ENCODE peak calls at places on chromosome X, in seven cellular contexts. F, D, L, O, R, G and J are unnamed samples.

GRCh38 chrX:55167124-55167523 is 53.0 kb upstream of the PAGE5 start:
- DNase-seq in F (peak), D (peak), L (no peak), O (no peak), R (no peak), G (peak), J (no peak)

GRCh38 chrX:71917621-71918341 is 7.1 kb downstream of the NHSL2 start:
- DNase-seq in F (peak), D (peak), L (no peak), O (no peak), R (no peak), G (no peak), J (peak)

GRCh38 chrX:31213941-31214340 is 142.1 kb upstream of the FTHL17 start:
- DNase-seq in F (peak), D (peak), L (peak), O (no peak), R (peak), G (no peak), J (peak)

GRCh38 chrX:56468441-56468840 is 95.0 kb upstream of the UBQLN2 start:
- DNase-seq in F (no peak), D (no peak), L (no peak), O (no peak), R (no peak), G (no peak), J (no peak)

GRCh38 chrX:23803931-23804381 is 21.0 kb downstream of the SAT1 start:
- DNase-seq in F (peak), D (no peak), L (peak), O (no peak), R (no peak), G (no peak), J (peak)

GRCh38 chrX:125628435-125628834 is 308.8 kb downstream of the TEX13C start:
- DNase-seq in F (no peak), D (peak), L (no peak), O (no peak), R (no peak), G (no peak), J (no peak)

GRCh38 chrX:107669276-107669675 is 41.0 kb downstream of the PRPS1 start:
- DNase-seq in F (no peak), D (peak), L (no peak), O (no peak), R (no peak), G (no peak), J (no peak)

GRCh38 chrX:153521034-153521433 is 3.6 kb downstream of the ATP2B3 start:
- DNase-seq in F (no peak), D (no peak), L (no peak), O (no peak), R (no peak), G (no peak), J (peak)

GRCh38 chrX:68699960-68700746 is 52.7 kb downstream of the STARD8 start:
- DNase-seq in F (no peak), D (no peak), L (no peak), O (no peak), R (no peak), G (no peak), J (peak)

GRCh38 chrX:105564536-105564935 is 257.8 kb upstream of the NRK start:
- DNase-seq in F (peak), D (no peak), L (no peak), O (no peak), R (no peak), G (no peak), J (no peak)

GRCh38 chrX:104565791-104566687 is at the start of gene IL1RAPL2:
- DNase-seq in F (peak), D (peak), L (peak), O (peak), R (peak), G (no peak), J (peak)

GRCh38 chrX:136954930-136955329 is 74.4 kb upstream of the RBMX start:
- DNase-seq in F (peak), D (peak), L (peak), O (peak), R (peak), G (peak), J (peak)

GRCh38 chrX:133399411-133399810 is 15.9 kb downstream of the GPC4 start:
- DNase-seq in F (no peak), D (peak), L (no peak), O (no peak), R (no peak), G (no peak), J (no peak)

GRCh38 chrX:109448539-109448938 is 33.3 kb downstream of the GUCY2F start:
- DNase-seq in F (no peak), D (no peak), L (peak), O (no peak), R (no peak), G (no peak), J (peak)

GRCh38 chrX:66045894-66046293 is 6.0 kb upstream of the VSIG4 start:
- DNase-seq in F (no peak), D (no peak), L (no peak), O (no peak), R (no peak), G (no peak), J (peak)

GRCh38 chrX:125998432-125998831 is 167.7 kb downstream of the DCAF12L2 start:
- DNase-seq in F (peak), D (peak), L (peak), O (peak), R (peak), G (no peak), J (peak)

GRCh38 chrX:139008185-139008584 is 296.7 kb upstream of the FGF13 start:
- DNase-seq in F (no peak), D (no peak), L (no peak), O (no peak), R (no peak), G (no peak), J (no peak)

GRCh38 chrX:31547416-31547815 is 475.6 kb upstream of the FTHL17 start:
- DNase-seq in F (no peak), D (no peak), L (no peak), O (no peak), R (no peak), G (no peak), J (peak)

GRCh38 chrX:79366888-79367749 is at the start of gene ITM2A:
- DNase-seq in F (no peak), D (peak), L (peak), O (peak), R (peak), G (no peak), J (no peak)

GRCh38 chrX:103343105-103343504 is 13.1 kb downstream of the TCEAL7 start:
- DNase-seq in F (peak), D (peak), L (peak), O (peak), R (peak), G (peak), J (peak)

GRCh38 chrX:139201924-139202323 is 328.6 kb upstream of the F9 start:
- DNase-seq in F (peak), D (no peak), L (no peak), O (no peak), R (no peak), G (no peak), J (no peak)

GRCh38 chrX:138710311-138710791 is 1.2 kb downstream of the FGF13 start:
- DNase-seq in F (no peak), D (no peak), L (peak), O (peak), R (no peak), G (no peak), J (peak)

GRCh38 chrX:10048076-10048475 is 80.9 kb downstream of the CLDN34 start:
- DNase-seq in F (no peak), D (peak), L (no peak), O (peak), R (no peak), G (no peak), J (peak)

GRCh38 chrX:153469811-153470410 is 465 bp downstream of the HAUS7 start:
- DNase-seq in F (peak), D (peak), L (peak), O (peak), R (peak), G (no peak), J (peak)

GRCh38 chrX:31483336-31483735 is 411.5 kb upstream of the FTHL17 start:
- DNase-seq in F (no peak), D (no peak), L (no peak), O (no peak), R (no peak), G (no peak), J (peak)

GRCh38 chrX:111857534-111857933 is 18.4 kb upstream of the TRPC5OS start:
- DNase-seq in F (no peak), D (no peak), L (no peak), O (no peak), R (no peak), G (no peak), J (no peak)

GRCh38 chrX:130224810-130225209 is 43.9 kb downstream of the ZNF280C start:
- DNase-seq in F (no peak), D (no peak), L (peak), O (no peak), R (no peak), G (no peak), J (peak)

GRCh38 chrX:123499787-123500186 is 233.1 kb downstream of the THOC2 start:
- DNase-seq in F (no peak), D (no peak), L (no peak), O (no peak), R (no peak), G (no peak), J (no peak)

GRCh38 chrX:14029039-14029424 is 660 bp downstream of the GEMIN8 start:
- DNase-seq in F (no peak), D (no peak), L (no peak), O (peak), R (peak), G (no peak), J (no peak)

GRCh38 chrX:14030248-14030592 is 528 bp upstream of the GEMIN8 start:
- DNase-seq in F (peak), D (no peak), L (no peak), O (no peak), R (no peak), G (no peak), J (peak)

GRCh38 chrX:14028473-14028872 is 1.2 kb downstream of the GEMIN8 start:
- DNase-seq in F (no peak), D (no peak), L (no peak), O (no peak), R (peak), G (no peak), J (no peak)

GRCh38 chrX:14029425-14030247 is at the start of gene GEMIN8:
- DNase-seq in F (peak), D (peak), L (peak), O (peak), R (peak), G (peak), J (peak)

DNA sequence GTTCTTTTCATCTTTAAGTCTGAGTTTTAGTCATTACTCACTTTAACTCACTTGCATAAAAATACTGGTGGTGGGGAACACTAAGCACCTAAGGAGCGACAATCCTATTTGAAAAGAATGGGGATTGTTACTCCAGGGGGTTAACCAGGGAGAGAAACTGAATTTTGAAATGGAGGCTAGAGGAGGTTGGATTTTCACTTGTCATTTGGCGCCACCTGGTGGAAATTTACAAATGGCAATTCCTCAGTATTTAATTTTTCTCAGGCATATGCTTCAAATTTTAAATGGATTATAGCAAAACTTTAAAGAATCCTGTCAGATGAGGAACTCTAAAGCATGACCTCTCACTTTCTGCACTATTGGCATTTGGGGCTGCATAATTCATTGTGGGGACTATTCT is 2.7 kb upstream of the GEMIN8 start:
- DNase-seq in F (peak), D (peak), L (peak), O (peak), R (peak), G (no peak), J (peak)
- TF ChIP-seq EZH2phosphoT487 in F (no peak), D (no peak), L (no peak), O (no peak), R (no peak), G (no peak), J (no peak)

DNA sequence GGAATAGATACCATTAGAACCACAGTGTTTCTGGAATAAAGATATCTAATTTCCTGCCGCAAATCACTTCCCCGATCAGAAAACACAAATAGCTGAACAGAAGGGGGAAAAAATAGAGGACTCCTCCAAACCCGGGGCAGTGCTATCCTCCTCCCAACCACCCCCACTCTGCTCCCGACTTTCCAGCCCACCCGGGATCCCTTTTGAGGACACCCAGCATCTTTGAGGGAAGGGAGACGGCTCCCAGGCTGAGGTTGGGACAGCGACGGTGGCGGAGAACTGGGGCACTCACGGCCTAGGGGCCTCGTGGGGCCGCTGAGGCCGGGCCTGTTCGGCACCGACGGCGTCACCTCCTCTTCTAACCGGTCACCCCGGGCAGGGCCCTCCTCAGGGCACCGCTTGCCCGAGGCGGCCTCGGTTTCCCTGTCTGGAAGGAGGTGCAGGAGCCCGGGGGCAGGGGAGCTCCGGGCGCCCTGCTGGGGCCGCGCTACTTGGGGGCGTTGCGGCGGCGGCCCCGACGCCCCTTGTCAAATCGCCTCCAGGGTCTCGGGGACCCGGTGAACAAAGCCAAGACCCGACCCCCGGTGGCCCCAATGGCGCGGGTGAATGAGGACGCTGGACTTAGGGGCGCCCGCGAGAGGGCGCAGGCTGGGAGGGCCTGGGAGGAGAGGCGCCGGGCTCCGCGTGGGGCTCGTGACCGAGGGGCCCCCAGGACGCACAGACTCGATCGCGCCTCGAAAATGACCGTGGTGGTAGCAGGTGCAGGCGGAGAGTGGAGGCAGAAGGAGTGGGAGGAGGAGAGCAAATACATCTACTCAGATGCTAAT is 6.9 kb upstream of the ARX start:
- DNase-seq in F (no peak), D (peak), L (peak), O (peak), R (no peak), G (no peak), J (no peak)
- TF ChIP-seq EZH2 in F (no peak), D (peak), L (peak), O (peak), R (no peak), G (no peak), J (peak)

DNA sequence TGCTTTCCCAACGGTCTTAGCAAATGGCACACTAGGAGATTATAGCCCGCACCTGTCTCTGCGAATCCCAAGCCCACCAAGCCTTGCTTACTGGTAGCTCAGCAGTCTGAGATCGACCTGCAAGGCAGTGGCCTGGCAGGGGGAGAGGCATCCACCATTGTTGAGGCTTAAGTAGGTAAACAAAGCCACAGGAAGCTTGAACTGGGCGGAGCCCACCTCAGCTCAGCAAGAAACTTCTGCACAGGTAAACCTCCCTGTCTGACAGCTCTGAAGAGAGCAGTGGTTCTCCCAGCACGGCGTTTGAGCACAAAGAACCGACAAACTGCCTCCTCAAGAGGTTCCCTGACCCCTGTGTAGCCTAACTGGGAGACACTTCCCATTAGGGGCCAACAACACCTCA is 42.8 kb downstream of the BRWD3 start:
- DNase-seq in F (no peak), D (no peak), L (no peak), O (no peak), R (no peak), G (no peak), J (no peak)
- H3K4me2 ChIP-seq in F (no peak), D (no peak), L (no peak), O (no peak), R (no peak), G (no peak), J (no peak)

GRCh38 chrX:119375561-119375960 is 23.6 kb upstream of the SLC25A43 start:
- DNase-seq in F (no peak), D (no peak), L (no peak), O (no peak), R (no peak), G (no peak), J (peak)
- TF ChIP-seq EZH2phosphoT487 in F (no peak), D (no peak), L (no peak), O (no peak), R (no peak), G (no peak), J (no peak)

DNA sequence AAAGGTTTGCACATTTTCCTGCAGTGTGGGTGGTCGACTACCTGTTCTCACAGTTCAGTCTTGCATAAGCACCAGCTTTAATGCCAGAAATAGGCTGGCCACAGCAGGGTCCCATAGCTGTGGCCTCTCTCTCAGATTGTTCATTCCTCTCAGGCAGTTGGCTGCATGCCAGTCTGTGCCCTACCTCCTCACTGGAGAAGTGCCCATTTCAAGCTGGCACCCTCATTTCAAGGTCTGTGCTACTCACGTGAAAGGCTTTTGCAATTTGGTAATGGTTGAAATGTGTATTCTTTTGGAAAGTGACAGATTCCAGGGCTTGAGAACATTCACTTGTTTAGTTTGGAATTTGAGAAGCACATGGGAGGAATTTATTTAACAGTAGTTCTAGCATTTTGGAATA is 28.9 kb upstream of the MTMR1 start:
- DNase-seq in F (no peak), D (no peak), L (no peak), O (no peak), R (no peak), G (no peak), J (no peak)
- TF ChIP-seq EZH2 in F (no peak), D (no peak), L (no peak), O (no peak), R (no peak), G (no peak), J (no peak)

DNA sequence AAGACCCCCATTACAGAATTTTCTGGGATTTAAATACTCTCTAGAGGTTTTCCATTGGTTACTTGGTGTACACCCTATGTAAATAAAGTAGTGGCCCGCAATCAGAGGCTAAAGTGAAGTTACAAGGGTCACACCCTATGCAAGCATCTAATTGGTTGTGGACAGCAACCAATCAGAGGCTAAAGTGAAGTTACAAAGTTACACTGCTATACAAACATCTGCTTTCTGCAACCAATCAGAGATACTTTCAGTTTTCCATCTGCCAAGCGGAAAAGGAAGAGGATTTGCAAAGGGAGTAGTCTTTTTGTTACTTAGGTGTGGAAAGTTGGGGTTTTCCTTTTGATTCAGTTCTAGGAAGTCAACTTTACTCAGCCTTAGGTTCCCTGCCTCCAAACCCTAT is 2.0 kb upstream of the ATRX start:
- DNase-seq in F (no peak), D (peak), L (peak), O (no peak), R (no peak), G (peak), J (no peak)
- H3K4me2 ChIP-seq in F (peak), D (no peak), L (peak), O (no peak), R (no peak), G (peak), J (no peak)

DNA sequence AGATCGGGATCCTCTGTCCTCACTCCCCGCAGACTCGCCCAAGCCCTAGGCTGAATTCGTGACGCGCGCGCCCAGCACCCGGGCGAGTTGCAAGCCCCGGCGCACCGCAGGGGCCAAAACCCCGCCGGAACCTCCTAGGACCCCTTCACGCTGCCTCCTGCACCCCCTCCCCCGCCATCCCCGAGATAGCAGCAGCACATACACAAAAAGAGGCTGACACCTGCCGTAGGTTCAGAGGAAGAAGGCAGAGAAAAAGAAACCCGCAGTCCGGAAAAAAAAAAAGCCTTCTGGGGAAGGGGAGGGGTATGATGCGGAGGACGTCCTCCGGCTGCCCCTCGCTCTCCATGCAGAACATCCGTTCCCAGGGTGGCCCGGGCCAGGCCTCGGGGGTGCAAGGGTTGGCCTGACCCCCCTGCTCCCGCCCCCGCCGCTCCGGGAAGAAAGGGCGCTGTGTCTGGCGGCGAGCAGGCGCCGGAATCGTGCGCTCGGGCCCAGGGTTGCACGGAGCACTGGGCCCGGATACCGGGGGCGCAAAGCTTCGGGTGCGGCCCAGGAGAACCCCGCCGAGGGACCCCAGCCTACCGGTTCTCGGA is 2.5 kb downstream of the NLGN4X start:
- DNase-seq in F (no peak), D (peak), L (peak), O (peak), R (peak), G (no peak), J (no peak)
- TF ChIP-seq EZH2phosphoT487 in F (no peak), D (no peak), L (no peak), O (no peak), R (no peak), G (no peak), J (no peak)

GRCh38 chrX:120020305-120020704 is 57.2 kb downstream of the RHOXF2B start:
- DNase-seq in F (no peak), D (no peak), L (no peak), O (no peak), R (no peak), G (no peak), J (no peak)

GRCh38 chrX:120015145-120016067 is 62.1 kb downstream of the RHOXF2B start:
- DNase-seq in F (no peak), D (peak), L (peak), O (peak), R (peak), G (no peak), J (peak)

GRCh38 chrX:120016068-120016441 is 61.4 kb downstream of the RHOXF2B start:
- DNase-seq in F (no peak), D (no peak), L (no peak), O (no peak), R (no peak), G (no peak), J (no peak)

GRCh38 chrX:120014354-120015129 is 62.9 kb downstream of the RHOXF2B start:
- DNase-seq in F (no peak), D (peak), L (no peak), O (no peak), R (no peak), G (no peak), J (no peak)
- TF ChIP-seq EZH2 in F (no peak), D (peak), L (no peak), O (peak), R (no peak), G (no peak), J (no peak)